ENCODE peak calls at places on chromosomes 11 and 22, in eight cellular contexts. V is lower lobe of right lung, R is dorsolateral prefrontal cortex, G is GM18507, U is SHP77, N is NCI-H1417, L is non-pigmented ciliary epithelial cell, M is stromal cell of bone marrow. I is an unnamed sample.

GRCh38 chr11:35088676-35089075 is 50.3 kb upstream of the CD44 start:
- DNase-seq in V (no peak), G (no peak), L (no peak), N (no peak), M (no peak), R (no peak), U (no peak), I (no peak)

GRCh38 chr22:40258463-40259046 is 80.8 kb downstream of the TNRC6B start:
- DNase-seq in M (no peak), V (no peak), L (no peak), R (no peak), N (no peak), U (no peak), G (no peak), I (peak)

GRCh38 chr22:48345631-48346030 is 1482.0 kb downstream of the BRD1 start:
- DNase-seq in M (no peak), V (no peak), G (no peak), R (no peak), N (no peak), U (no peak), L (no peak), I (no peak)

GRCh38 chr11:71458146-71459070 is 5.4 kb downstream of the NADSYN1 start:
- DNase-seq in U (no peak), N (no peak), G (no peak), V (no peak), L (no peak), R (no peak), M (no peak), I (no peak)

GRCh38 chr11:36247493-36247892 is 41.7 kb downstream of the COMMD9 start:
- DNase-seq in M (no peak), L (no peak), V (no peak), R (no peak), N (no peak), G (no peak), U (no peak), I (no peak)

GRCh38 chr11:124297921-124298320 is 15.8 kb downstream of the OR8D1 start:
- DNase-seq in V (no peak), M (no peak), U (no peak), G (no peak), L (no peak), R (no peak), N (no peak), I (no peak)

GRCh38 chr11:72406536-72407507 is 27.5 kb downstream of the CLPB start:
- DNase-seq in V (no peak), M (no peak), L (no peak), N (no peak), R (no peak), U (no peak), G (no peak), I (no peak)

GRCh38 chr11:127651175-127651887 is 650.8 kb upstream of the KIRREL3 start:
- DNase-seq in V (no peak), R (no peak), M (peak), L (peak), G (no peak), N (no peak), U (no peak), I (peak)